ENCODE peak calls at places on chromosomes 11 and 22, in five cellular contexts. P is HepG2, K is H1, L is SK-N-SH, U is HCT116. X is an unnamed sample.

GRCh38 chr11:37595845-37596244 is 997.8 kb upstream of the RAG2 start:
- DNase-seq in P (no peak), K (no peak), L (no peak), U (no peak), X (no peak)

GRCh38 chr11:124725719-124726105 is 14.0 kb upstream of the NRGN start:
- DNase-seq in P (no peak), K (no peak), L (no peak), U (no peak), X (no peak)

GRCh38 chr11:76588455-76589325 is 81.9 kb downstream of the LRRC32 start:
- DNase-seq in P (no peak), K (no peak), L (peak; percentile 10), U (no peak), X (no peak)

GRCh38 chr11:88692306-88692705 is 354.8 kb upstream of the CTSC start:
- DNase-seq in P (no peak), K (no peak), L (no peak), U (no peak), X (no peak)

GRCh38 chr22:17095538-17095937 is 10.7 kb downstream of the IL17RA start:
- DNase-seq in P (no peak), K (no peak), L (peak; percentile 61), U (no peak), X (peak; percentile 24)

GRCh38 chr11:108654994-108655631 is 9.8 kb upstream of the DDX10 start:
- DNase-seq in P (peak; percentile 43), K (no peak), L (peak; percentile 51), U (peak; percentile 54), X (peak; percentile 37)

GRCh38 chr11:111098091-111098490 is 147.4 kb upstream of the POU2AF2 start:
- DNase-seq in P (no peak), K (no peak), L (no peak), U (no peak), X (no peak)

GRCh38 chr22:23270798-23271596 is 90.7 kb downstream of the BCR start:
- DNase-seq in P (no peak), K (no peak), L (no peak), U (no peak), X (no peak)

GRCh38 chr22:46149998-46150549 is at the start of gene PPARA:
- DNase-seq in P (peak; percentile 46), K (peak; percentile 86), L (peak; percentile 100), U (peak; percentile 22), X (peak; percentile 88)

GRCh38 chr11:456533-456932 is 6.5 kb downstream of the PTDSS2 start:
- DNase-seq in P (no peak), K (no peak), L (no peak), U (no peak), X (no peak)

GRCh38 chr11:115185507-115185906 is 318.7 kb downstream of the CADM1 start:
- DNase-seq in P (no peak), K (no peak), L (no peak), U (no peak), X (no peak)

GRCh38 chr11:121082670-121083069 is 18.4 kb upstream of the TECTA start:
- DNase-seq in P (no peak), K (peak; percentile 75), L (no peak), U (no peak), X (peak; percentile 23)

GRCh38 chr11:10197091-10197490 is 96.9 kb downstream of the SBF2 start:
- DNase-seq in P (no peak), K (no peak), L (no peak), U (no peak), X (no peak)

GRCh38 chr22:45096256-45096907 is 67.3 kb upstream of the NUP50 start:
- DNase-seq in P (peak; percentile 37), K (peak; percentile 81), L (peak; percentile 87), U (peak; percentile 47), X (peak; percentile 78)

GRCh38 chr22:43829904-43830851 is 18.1 kb upstream of the EFCAB6 start:
- DNase-seq in P (no peak), K (no peak), L (peak; percentile 62), U (no peak), X (no peak)

GRCh38 chr11:66336234-66337102 is at the start of gene RIN1:
- DNase-seq in P (peak; percentile 89), K (peak; percentile 77), L (peak; percentile 94), U (peak; percentile 82), X (peak; percentile 94)

GRCh38 chr11:2585566-2586090 is 114.2 kb downstream of the KCNQ1OT1 start:
- DNase-seq in P (no peak), K (no peak), L (peak; percentile 19), U (no peak), X (no peak)

GRCh38 chr22:43753718-43754117 is 58.4 kb downstream of the EFCAB6 start:
- DNase-seq in P (no peak), K (no peak), L (no peak), U (no peak), X (no peak)

GRCh38 chr11:75639752-75640151 is 29.1 kb downstream of the MAP6 start:
- DNase-seq in P (no peak), K (no peak), L (peak; percentile 75), U (no peak), X (no peak)

GRCh38 chr11:61602775-61603569 is 22.1 kb upstream of the SYT7 start:
- DNase-seq in P (no peak), K (no peak), L (peak; percentile 89), U (peak; percentile 68), X (no peak)

GRCh38 chr22:44365196-44365802 is 52.5 kb upstream of the SHISAL1 start:
- DNase-seq in P (no peak), K (no peak), L (no peak), U (no peak), X (no peak)

GRCh38 chr11:1655168-1656060 is 25.8 kb downstream of the KRTAP5-5 start:
- DNase-seq in P (no peak), K (no peak), L (peak; percentile 33), U (no peak), X (no peak)

GRCh38 chr11:21969841-21970240 is 223.0 kb upstream of the ANO5 start:
- DNase-seq in P (no peak), K (no peak), L (no peak), U (no peak), X (no peak)

GRCh38 chr11:119206512-119207299 is 567 bp downstream of the CBL start:
- DNase-seq in P (no peak), K (peak; percentile 81), L (peak; percentile 81), U (no peak), X (peak; percentile 31)

GRCh38 chr11:86717817-86718501 is 45.5 kb upstream of the ME3 start:
- DNase-seq in P (no peak), K (no peak), L (no peak), U (no peak), X (no peak)

GRCh38 chr22:20464096-20464614 is 26.5 kb upstream of the SCARF2 start:
- DNase-seq in P (no peak), K (no peak), L (no peak), U (no peak), X (no peak)

GRCh38 chr11:8989411-8989810 is 14.4 kb downstream of the NRIP3 start:
- DNase-seq in P (no peak), K (no peak), L (no peak), U (no peak), X (no peak)

GRCh38 chr11:30143098-30143705 is 87.6 kb upstream of the FSHB start:
- DNase-seq in P (peak; percentile 25), K (no peak), L (peak; percentile 21), U (peak; percentile 16), X (peak; percentile 72)

GRCh38 chr11:111225871-111226270 is 19.7 kb upstream of the POU2AF2 start:
- DNase-seq in P (no peak), K (no peak), L (no peak), U (no peak), X (no peak)

GRCh38 chr11:111586305-111586915 is 15.8 kb upstream of the SIK2 start:
- DNase-seq in P (peak; percentile 51), K (no peak), L (peak; percentile 27), U (peak; percentile 55), X (peak; percentile 28)

GRCh38 chr22:44402196-44403111 is 89.7 kb upstream of the SHISAL1 start:
- DNase-seq in P (no peak), K (no peak), L (peak; percentile 11), U (no peak), X (no peak)

GRCh38 chr11:86171627-86172026 is 72.9 kb upstream of the EED start:
- DNase-seq in P (no peak), K (no peak), L (no peak), U (no peak), X (no peak)

DNA sequence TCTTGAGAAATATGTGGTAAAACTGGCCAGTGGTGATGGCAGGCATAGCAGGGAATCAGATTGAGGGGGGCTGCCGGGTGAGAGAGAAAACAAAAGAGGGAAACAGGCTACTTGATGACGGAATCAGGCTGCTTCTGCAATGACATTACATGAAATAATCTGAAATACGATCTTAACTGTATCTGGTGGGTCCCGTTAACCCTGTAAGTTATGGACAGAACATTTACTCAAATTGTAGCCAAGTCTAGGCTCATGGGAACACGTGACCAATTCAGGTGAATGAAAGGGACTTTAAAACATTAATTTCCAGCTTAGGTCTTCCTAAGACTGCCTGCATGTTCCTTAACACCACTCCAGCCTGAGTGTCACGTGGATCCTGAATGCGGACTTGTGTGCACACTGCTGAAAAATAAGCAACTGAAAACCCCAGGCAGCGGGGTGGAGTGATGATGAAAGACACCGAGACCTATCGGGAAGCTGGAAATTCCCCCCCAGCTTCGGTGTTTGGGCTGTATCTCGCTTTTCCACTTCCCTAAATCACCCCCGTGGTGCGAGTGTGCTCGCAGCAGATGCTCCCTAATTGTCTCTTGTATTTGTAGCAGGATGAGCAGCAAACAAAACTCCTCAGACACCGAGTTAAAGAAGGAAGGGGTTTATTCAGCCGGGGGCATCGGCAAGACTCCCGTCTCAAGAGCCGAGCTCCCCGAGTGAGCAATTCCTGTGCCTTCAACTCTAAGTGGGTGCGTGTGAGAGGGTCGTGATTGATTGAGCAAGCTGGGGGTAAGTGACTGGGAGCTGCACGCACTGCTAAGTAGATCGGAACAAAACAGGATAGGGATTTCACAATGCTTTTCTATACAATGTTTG is 145.0 kb upstream of the GRK3 start:
- DNase-seq in P (peak; percentile 37), K (no peak), L (no peak), U (no peak), X (peak; percentile 22)
- TF ChIP-seq JUND in P (no peak), K (no peak), L (no peak), U (no peak), X (no peak)

GRCh38 chr22:48743601-48744282 is 1083.9 kb downstream of the BRD1 start:
- DNase-seq in P (no peak), K (peak; percentile 37), L (no peak), U (no peak), X (no peak)
- TF ChIP-seq JUND in P (no peak), K (no peak), L (no peak), U (no peak), X (no peak)

GRCh38 chr22:39996732-39997131 is 2.0 kb downstream of the FAM83F start:
- DNase-seq in P (no peak), K (no peak), L (no peak), U (no peak), X (no peak)

GRCh38 chr22:39992088-39992826 is 2.5 kb upstream of the FAM83F start:
- DNase-seq in P (no peak), K (no peak), L (no peak), U (no peak), X (no peak)

GRCh38 chr22:39994566-39995345 is at the start of gene FAM83F:
- DNase-seq in P (no peak), K (peak; percentile 79), L (no peak), U (peak; percentile 24), X (peak; percentile 74)

GRCh38 chr22:39995346-39996252 is 845 bp downstream of the FAM83F start:
- DNase-seq in P (no peak), K (no peak), L (no peak), U (no peak), X (no peak)

GRCh38 chr22:39994046-39994565 is 648 bp upstream of the FAM83F start:
- DNase-seq in P (no peak), K (no peak), L (no peak), U (no peak), X (no peak)
- TF ChIP-seq JUND in P (no peak), K (no peak), L (no peak), U (no peak), X (no peak)

GRCh38 chr22:30816413-30816812 is 121.7 kb downstream of the OSBP2 start:
- DNase-seq in P (no peak), K (no peak), L (no peak), U (no peak), X (peak; percentile 4)
- TF ChIP-seq JUND in P (no peak), K (no peak), L (no peak), U (no peak), X (no peak)